ENCODE peak calls at places on chromosomes 6 and 20, in seven cellular contexts. W, P, O, T, X, V and Z are unnamed samples. For H3K27me3, the result is how much of the 10 kb centered on the place peaks cover.

GRCh38 chr6:107144014-107144413 is 28.7 kb upstream of the BEND3 start:
- DNase-seq in W (no peak), P (no peak), O (no peak), T (no peak), X (no peak), V (no peak), Z (no peak)

GRCh38 chr20:46308258-46309157 is at the start of gene CDH22:
- DNase-seq in W (peak), P (peak), O (peak), T (no peak), X (no peak), V (no peak), Z (no peak)

GRCh38 chr20:63289311-63290135 is 3.5 kb upstream of the COL20A1 start:
- DNase-seq in W (no peak), P (no peak), O (no peak), T (no peak), X (no peak), V (no peak), Z (no peak)

GRCh38 chr6:15317934-15318902 is 72.3 kb downstream of the JARID2 start:
- DNase-seq in W (no peak), P (no peak), O (no peak), T (no peak), X (no peak), V (no peak), Z (no peak)

GRCh38 chr20:1108437-1108920 is 9.9 kb upstream of the PSMF1 start:
- DNase-seq in W (peak), P (peak), O (peak), T (no peak), X (no peak), V (no peak), Z (peak)

GRCh38 chr20:64247312-64247627 is 8.3 kb upstream of the PCMTD2 start:
- DNase-seq in W (no peak), P (no peak), O (no peak), T (no peak), X (no peak), V (no peak), Z (no peak)

GRCh38 chr20:2698186-2698817 is 5.7 kb downstream of the EBF4 start:
- DNase-seq in W (no peak), P (no peak), O (no peak), T (no peak), X (peak), V (no peak), Z (no peak)

GRCh38 chr6:77467038-77467437 is 3.7 kb upstream of the HTR1B start:
- DNase-seq in W (peak), P (peak), O (no peak), T (no peak), X (no peak), V (no peak), Z (no peak)

GRCh38 chr6:88013015-88013414 is 34.6 kb upstream of the SPACA1 start:
- DNase-seq in W (no peak), P (no peak), O (no peak), T (no peak), X (no peak), V (no peak), Z (no peak)

GRCh38 chr6:80341330-80341729 is 234.9 kb downstream of the BCKDHB start:
- DNase-seq in W (peak), P (no peak), O (no peak), T (no peak), X (no peak), V (no peak), Z (no peak)

GRCh38 chr20:12047838-12048432 is 130.2 kb downstream of the BTBD3 start:
- DNase-seq in W (peak), P (no peak), O (no peak), T (peak), X (no peak), V (no peak), Z (peak)

GRCh38 chr6:47428288-47428687 is 49.3 kb upstream of the CD2AP start:
- DNase-seq in W (no peak), P (no peak), O (no peak), T (no peak), X (no peak), V (no peak), Z (no peak)

GRCh38 chr6:163310973-163311383 is 103.5 kb upstream of the QKI start:
- DNase-seq in W (no peak), P (no peak), O (no peak), T (no peak), X (no peak), V (no peak), Z (no peak)

GRCh38 chr6:116010400-116011095 is 50.1 kb downstream of the FRK start:
- DNase-seq in W (peak), P (peak), O (peak), T (no peak), X (peak), V (no peak), Z (peak)

DNA sequence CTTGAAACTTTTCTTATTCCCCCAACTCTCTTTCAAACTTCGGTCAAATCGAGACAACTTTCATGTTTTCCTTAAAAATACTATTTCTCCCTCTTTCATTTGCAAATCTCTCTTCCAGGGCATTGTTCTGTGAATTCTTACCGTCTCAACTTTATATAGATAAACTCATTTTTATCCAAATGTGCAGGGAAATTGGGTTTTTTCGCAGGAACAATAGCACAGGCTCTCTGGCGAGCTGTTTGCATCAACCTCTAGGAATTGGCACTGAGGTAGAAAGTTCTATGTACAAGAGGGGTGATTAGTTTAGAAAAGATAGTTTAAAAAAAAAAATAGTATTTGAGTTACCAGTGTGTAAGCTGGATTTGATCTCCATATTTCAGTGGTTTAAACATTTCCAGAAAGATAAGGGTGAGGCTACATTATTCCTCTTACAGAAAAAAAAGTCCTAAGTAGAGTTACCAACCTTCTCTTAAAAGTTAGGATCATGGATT is 129.7 kb upstream of the BTN3A2 start:
- DNase-seq in W (peak), P (no peak), O (no peak), T (no peak), X (no peak), V (no peak), Z (no peak)
- H3K4me3 ChIP-seq in W (peak), P (peak), O (peak), T (peak), X (peak), V (peak), Z (peak)

DNA sequence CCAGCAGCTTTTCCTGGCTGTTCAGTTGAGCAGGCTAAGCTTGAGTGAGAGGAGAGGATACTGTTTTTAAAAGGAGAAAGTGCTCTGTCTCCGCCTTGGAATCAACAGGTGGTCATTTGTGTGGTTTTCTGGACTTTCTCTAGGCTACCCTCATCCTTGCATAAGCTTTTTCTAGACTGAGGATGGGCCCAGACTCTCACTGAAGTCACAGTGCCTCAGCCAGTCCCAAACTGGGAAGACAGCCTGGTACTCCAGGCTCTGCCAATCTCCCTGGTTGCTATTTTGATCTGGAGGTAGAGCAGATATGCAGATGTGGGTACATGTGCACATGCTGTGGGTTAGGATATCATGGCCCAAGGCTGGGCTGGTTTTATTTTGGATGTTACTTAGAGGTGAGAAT is 7.0 kb downstream of the SCUBE3 start:
- DNase-seq in W (no peak), P (no peak), O (no peak), T (no peak), X (no peak), V (no peak), Z (no peak)
- H3K27me3 ChIP-seq in W (under half), P (under half), O (under half), T (under half), X (under half), V (under half), Z (under half)

DNA sequence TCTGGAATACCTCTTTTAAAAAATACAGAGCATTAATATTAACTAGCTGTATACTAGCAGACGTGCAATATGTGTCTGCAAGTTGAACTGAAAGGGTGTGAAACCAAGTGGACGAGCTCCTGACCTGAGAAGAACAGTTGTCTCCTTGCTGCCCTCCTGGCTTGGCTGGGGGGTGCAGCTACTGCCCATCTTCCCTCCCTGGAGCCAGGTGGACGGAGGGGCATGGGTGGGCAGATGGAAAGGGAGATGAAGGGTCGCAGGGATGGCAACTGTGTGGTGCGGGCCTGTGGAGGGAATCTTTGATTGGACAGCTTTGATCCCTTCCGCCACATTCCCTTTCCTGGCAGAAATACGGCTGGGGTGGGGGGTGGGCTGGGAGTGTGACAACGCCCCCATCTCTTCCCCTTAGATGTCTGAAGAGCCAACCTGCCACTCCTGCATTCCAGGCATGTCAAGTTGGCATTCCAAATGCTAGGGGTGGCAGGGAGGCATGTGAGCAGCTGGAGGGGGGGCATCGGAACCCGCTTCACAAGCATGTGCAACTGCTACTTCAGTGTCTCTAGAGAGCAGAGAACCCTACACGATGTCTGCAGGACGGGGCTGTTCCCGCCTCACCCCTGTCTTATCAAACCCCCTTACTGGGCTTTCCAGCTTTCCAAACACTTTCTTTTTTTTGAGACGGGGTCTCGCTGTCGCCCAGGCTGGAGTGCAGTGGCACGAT is 37.3 kb downstream of the SRSF3 start:
- DNase-seq in W (no peak), P (no peak), O (no peak), T (no peak), X (no peak), V (no peak), Z (no peak)
- TF ChIP-seq CTCF in W (no peak), P (no peak), O (no peak), T (no peak), X (no peak), V (no peak), Z (no peak)

GRCh38 chr20:39289831-39290230 is 327.7 kb downstream of the DHX35 start:
- DNase-seq in W (no peak), P (no peak), O (no peak), T (no peak), X (no peak), V (no peak), Z (no peak)
- H3K4me3 ChIP-seq in W (no peak), P (no peak), O (no peak), T (no peak), X (no peak), V (no peak), Z (no peak)

DNA sequence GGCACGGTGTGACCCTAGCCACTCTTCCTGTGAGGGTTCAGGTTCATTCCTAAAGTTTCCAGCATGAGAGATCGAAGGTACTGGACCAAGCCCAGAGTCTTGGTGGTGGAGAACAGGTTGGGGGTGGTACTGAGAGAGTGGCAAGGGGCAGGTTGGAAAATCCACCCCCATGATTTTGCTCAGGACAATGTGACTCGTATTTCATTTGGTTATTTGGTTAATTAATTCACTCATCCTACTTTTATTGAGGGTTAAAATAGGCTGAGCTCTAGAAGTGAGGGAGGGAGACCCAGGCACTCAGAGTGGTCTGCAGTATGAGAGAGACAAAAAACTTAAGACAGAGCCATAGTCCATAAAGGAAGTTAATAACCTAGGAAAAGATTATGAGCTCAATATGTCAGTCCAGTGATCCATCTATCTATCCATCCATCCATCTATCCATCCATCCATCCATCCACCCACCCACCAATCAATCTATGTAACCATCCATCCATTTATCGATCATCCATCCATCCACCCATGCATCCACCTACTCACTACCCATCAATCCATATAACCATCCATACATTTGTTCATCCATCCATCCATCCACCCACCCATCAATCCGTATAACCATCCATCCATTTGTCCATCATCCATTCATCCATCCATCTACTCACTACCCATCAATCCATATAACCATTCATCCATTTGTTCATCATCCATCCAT is 6.7 kb upstream of the BPIFB6 start:
- DNase-seq in W (no peak), P (no peak), O (no peak), T (no peak), X (no peak), V (no peak), Z (no peak)
- H3K27me3 ChIP-seq in W (under half), P (under half), O (under half), T (under half), X (under half), V (under half), Z (under half)

DNA sequence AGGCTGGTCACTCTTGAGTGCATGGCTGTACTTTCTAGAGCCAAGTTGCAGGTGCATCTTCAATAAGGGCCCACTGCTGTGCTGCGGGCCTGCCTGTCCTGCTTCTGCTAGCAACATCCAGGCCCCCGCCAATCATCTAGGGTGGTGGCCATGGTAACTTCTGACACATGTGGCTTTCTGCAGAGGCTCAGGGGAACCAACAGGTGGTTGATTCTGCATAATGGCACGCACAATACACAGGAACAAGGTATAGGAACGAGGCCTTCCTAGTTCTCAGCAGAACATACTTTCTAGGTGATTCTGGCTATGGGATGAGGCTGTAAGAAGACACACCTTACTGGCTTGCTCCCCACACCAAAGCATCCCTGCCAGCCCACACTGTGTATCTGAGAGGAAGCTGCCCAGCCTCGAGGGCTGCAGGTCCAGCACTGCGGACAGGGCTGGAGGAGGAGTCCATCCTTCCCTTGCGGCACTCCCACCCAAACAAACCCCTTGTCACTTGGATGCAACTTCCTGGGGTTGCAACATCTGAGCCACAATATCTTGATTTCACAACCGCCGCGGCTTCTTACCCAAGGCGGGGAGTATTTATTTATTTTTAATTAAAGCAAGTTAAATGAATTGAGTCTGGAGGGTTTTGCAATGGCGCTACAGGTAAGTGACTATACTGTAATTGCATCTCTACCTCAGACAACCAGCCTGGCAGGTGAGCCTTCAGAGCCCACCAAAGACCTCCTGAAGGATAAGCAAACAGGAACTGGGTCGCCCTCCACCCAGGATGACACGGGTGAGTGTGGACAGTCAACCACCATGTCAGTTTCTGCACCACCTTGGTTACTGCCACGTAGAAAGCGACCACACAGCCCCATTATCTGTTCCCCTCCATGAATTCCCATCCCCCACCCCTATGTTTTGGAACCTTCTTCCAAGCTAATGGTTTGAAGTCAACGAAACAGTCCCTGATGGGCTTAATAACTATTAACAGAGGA is 49.6 kb downstream of the SULF2 start:
- DNase-seq in W (peak), P (no peak), O (peak), T (no peak), X (peak), V (no peak), Z (no peak)
- TF ChIP-seq CTCF in W (no peak), P (no peak), O (no peak), T (no peak), X (no peak), V (no peak), Z (no peak)

DNA sequence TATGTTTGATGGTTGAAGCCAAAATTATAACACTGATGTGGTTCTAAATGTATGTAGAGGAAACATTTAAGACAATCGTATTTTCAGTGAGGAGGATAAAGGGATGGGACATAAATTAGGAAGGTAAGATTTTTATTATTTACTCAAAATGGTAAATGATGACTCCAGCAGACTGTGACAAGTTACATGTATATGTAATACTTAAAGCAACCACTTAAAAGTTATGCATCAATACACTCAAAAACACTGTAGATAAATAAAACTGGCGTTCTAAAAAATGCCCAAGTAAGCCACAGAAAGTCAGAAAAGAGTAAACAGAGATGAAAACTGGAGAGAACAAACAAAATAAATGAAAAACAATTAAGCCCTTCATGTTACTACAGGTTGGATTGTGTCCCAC is 18.7 kb downstream of the HLA-DMB start:
- DNase-seq in W (no peak), P (no peak), O (no peak), T (no peak), X (no peak), V (no peak), Z (no peak)
- H3K4me3 ChIP-seq in W (no peak), P (no peak), O (no peak), T (no peak), X (no peak), V (no peak), Z (no peak)

DNA sequence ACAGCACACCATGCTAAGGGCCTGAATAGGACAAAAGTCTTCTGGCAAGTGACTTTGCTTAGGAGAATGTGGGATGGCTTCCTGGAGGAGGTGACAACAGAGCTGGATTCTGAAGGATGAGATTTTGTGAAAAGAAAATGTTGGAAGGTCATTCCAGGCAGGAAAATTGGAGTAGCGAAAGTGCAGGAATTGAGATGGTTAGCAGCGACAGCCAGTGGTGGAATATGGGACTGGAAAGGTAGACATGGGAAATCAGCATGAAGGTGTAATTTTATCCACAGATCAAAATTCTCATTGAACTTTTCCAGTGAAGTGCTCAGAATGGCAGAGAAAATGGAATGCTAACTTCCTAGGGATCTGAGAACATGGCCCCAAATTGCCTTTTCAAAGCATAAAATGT is 5.7 kb upstream of the BACH2 start:
- DNase-seq in W (no peak), P (no peak), O (no peak), T (no peak), X (no peak), V (no peak), Z (no peak)
- H3K27me3 ChIP-seq in W (under half), P (under half), O (under half), T (under half), X (under half), V (under half), Z (under half)